ENCODE peak calls at places on chromosomes 16 and 17, in eight cellular contexts. V, I, Y, Q, L, W, E and U are unnamed samples.

GRCh38 chr16:86869288-86870022 is 291.1 kb downstream of the FOXL1 start:
- DNase-seq in E (no peak), Q (no peak), I (no peak), Y (no peak), L (no peak), W (no peak), V (no peak), U (no peak)

GRCh38 chr17:79844869-79845600 is 5.8 kb upstream of the CBX4 start:
- DNase-seq in Q (peak), E (peak), I (no peak), Y (peak), V (no peak), L (peak), W (no peak), U (peak)

GRCh38 chr16:50640391-50640790 is 40.7 kb downstream of the SNX20 start:
- DNase-seq in W (no peak), V (no peak), Y (no peak), L (no peak), Q (no peak), I (no peak), E (no peak), U (no peak)

GRCh38 chr17:57672205-57672632 is 72.9 kb downstream of the CCDC182 start:
- DNase-seq in E (no peak), V (peak), Y (no peak), I (peak), W (peak), L (no peak), Q (no peak), U (no peak)

GRCh38 chr16:56513972-56514371 is 5.9 kb downstream of the BBS2 start:
- DNase-seq in W (peak), E (no peak), I (peak), Y (peak), L (peak), Q (peak), V (peak), U (peak)

GRCh38 chr17:45942284-45942683 is 47.9 kb downstream of the MAPT start:
- DNase-seq in Q (peak), V (peak), L (no peak), W (no peak), Y (no peak), I (no peak), E (peak), U (no peak)

GRCh38 chr17:81518113-81518784 is 5.7 kb upstream of the ACTG1 start:
- DNase-seq in I (no peak), Q (no peak), E (no peak), Y (no peak), V (no peak), L (no peak), W (no peak), U (no peak)

GRCh38 chr17:44976198-44976597 is 8.1 kb upstream of the C1QL1 start:
- DNase-seq in Y (no peak), I (no peak), W (no peak), Q (no peak), L (no peak), V (no peak), E (no peak), U (no peak)

GRCh38 chr16:23207485-23207884 is 24.9 kb downstream of the SCNN1G start:
- DNase-seq in Y (no peak), L (no peak), Q (no peak), E (no peak), W (no peak), V (no peak), I (no peak), U (no peak)

GRCh38 chr16:84741351-84741791 is 41.6 kb downstream of the USP10 start:
- DNase-seq in W (no peak), V (peak), Y (no peak), Q (no peak), E (no peak), L (no peak), I (no peak), U (no peak)

GRCh38 chr17:42403150-42403549 is 14.9 kb upstream of the STAT3 start:
- DNase-seq in V (no peak), E (no peak), Y (no peak), W (no peak), L (peak), Q (peak), I (no peak), U (peak)

GRCh38 chr17:58289869-58290268 is 9.1 kb upstream of the MPO start:
- DNase-seq in I (no peak), W (no peak), V (no peak), L (no peak), Q (peak), Y (no peak), E (no peak), U (no peak)

GRCh38 chr17:28469376-28469775 is 4.1 kb upstream of the SLC13A2 start:
- DNase-seq in E (no peak), L (no peak), I (no peak), Q (no peak), Y (no peak), W (no peak), V (no peak), U (no peak)

GRCh38 chr17:75194879-75195278 is 10.6 kb upstream of the NUP85 start:
- DNase-seq in V (no peak), L (no peak), Y (no peak), W (no peak), E (no peak), Q (no peak), I (no peak), U (no peak)

GRCh38 chr16:80346160-80346632 is 194.6 kb upstream of the DYNLRB2 start:
- DNase-seq in Q (no peak), W (no peak), E (no peak), V (no peak), I (peak), Y (no peak), L (peak), U (no peak)

GRCh38 chr17:44767493-44767892 is 8.7 kb downstream of the ADAM11 start:
- DNase-seq in E (no peak), Y (no peak), L (no peak), Q (no peak), W (no peak), I (no peak), V (no peak), U (peak)

GRCh38 chr17:68906638-68907037 is 48.6 kb downstream of the ABCA8 start:
- DNase-seq in V (no peak), E (no peak), L (no peak), Q (no peak), W (peak), I (peak), Y (no peak), U (no peak)

GRCh38 chr16:55001931-55002330 is 71.3 kb downstream of the IRX5 start:
- DNase-seq in L (no peak), W (peak), E (no peak), I (no peak), V (peak), Q (no peak), Y (no peak), U (no peak)

GRCh38 chr17:11135819-11136218 is 105.2 kb upstream of the SHISA6 start:
- DNase-seq in Q (no peak), V (no peak), Y (no peak), W (no peak), I (no peak), L (no peak), E (no peak), U (no peak)

GRCh38 chr17:34067009-34067408 is 188.1 kb upstream of the CCL2 start:
- DNase-seq in I (no peak), W (no peak), L (no peak), Q (no peak), Y (no peak), E (no peak), V (no peak), U (no peak)

GRCh38 chr17:82985973-82986372 is 93.4 kb upstream of the METRNL start:
- DNase-seq in Q (peak), I (peak), W (peak), V (peak), E (no peak), Y (no peak), L (no peak), U (peak)

GRCh38 chr16:66856184-66856730 is 12.0 kb downstream of the CA7 start:
- DNase-seq in I (no peak), Q (no peak), L (no peak), Y (no peak), E (no peak), W (no peak), V (no peak), U (no peak)

GRCh38 chr17:35789044-35789443 is 6.4 kb downstream of the MMP28 start:
- DNase-seq in W (no peak), E (no peak), I (no peak), Q (no peak), Y (no peak), L (no peak), V (no peak), U (no peak)

GRCh38 chr17:4986403-4986802 is 1.1 kb downstream of the CAMTA2 start:
- DNase-seq in I (no peak), E (no peak), Y (no peak), V (peak), L (no peak), Q (no peak), W (no peak), U (no peak)

GRCh38 chr16:84378567-84378966 is 10.2 kb downstream of the ATP2C2 start:
- DNase-seq in W (no peak), V (no peak), Y (no peak), L (no peak), Q (no peak), I (no peak), E (no peak), U (no peak)

GRCh38 chr17:73192219-73192893 is 499 bp upstream of the COG1 start:
- DNase-seq in L (peak), Y (peak), V (peak), I (peak), E (peak), W (peak), Q (peak), U (peak)

GRCh38 chr17:73196500-73196899 is 3.6 kb downstream of the COG1 start:
- DNase-seq in I (no peak), E (peak), W (peak), L (no peak), Q (peak), V (no peak), Y (peak), U (no peak)

GRCh38 chr17:73194514-73195222 is 1.8 kb downstream of the COG1 start:
- DNase-seq in W (peak), Y (no peak), E (no peak), Q (no peak), V (peak), L (no peak), I (peak), U (no peak)

GRCh38 chr17:73191443-73192218 is 1.2 kb upstream of the COG1 start:
- DNase-seq in E (peak), W (peak), I (peak), V (peak), Y (peak), L (peak), Q (peak), U (peak)

GRCh38 chr17:73192894-73193701 is at the start of gene COG1:
- DNase-seq in L (peak), I (peak), Q (peak), W (peak), E (peak), V (peak), Y (peak), U (peak)
- TF ChIP-seq CTCF in L (no peak), I (no peak), Q (no peak), W (no peak), E (no peak), V (no peak), Y (no peak), U (no peak)

DNA sequence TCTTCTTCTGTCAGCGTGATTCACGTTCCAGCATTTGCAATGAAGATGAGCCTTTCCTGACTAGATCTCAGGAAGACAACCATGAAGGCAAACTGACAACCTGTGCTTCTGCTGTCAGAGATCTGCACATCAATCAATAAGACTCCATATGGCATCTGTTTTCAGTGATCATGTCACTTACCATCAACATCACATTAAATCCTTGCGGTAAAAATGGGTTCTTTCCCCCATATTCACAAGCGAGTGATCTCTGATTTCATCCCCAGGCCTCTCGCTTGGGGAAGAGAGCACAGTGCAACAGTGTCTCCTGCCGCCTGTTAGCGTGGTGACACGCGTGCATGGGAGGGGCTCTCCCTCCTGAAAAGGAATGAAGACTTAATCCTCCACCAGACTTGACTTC is 11.1 kb downstream of the NACA2 start:
- DNase-seq in W (no peak), Y (no peak), Q (no peak), I (no peak), L (no peak), V (no peak), E (no peak), U (no peak)
- TF ChIP-seq CTCF in W (no peak), Y (no peak), Q (no peak), I (no peak), L (no peak), V (no peak), E (no peak), U (no peak)

GRCh38 chr17:31571124-31571892 is 179.8 kb downstream of the RAB11FIP4 start:
- DNase-seq in L (no peak), Y (no peak), Q (peak), E (peak), I (peak), W (peak), V (peak), U (no peak)

GRCh38 chr17:31573047-31573446 is 181.6 kb downstream of the RAB11FIP4 start:
- DNase-seq in Y (no peak), V (no peak), I (no peak), Q (no peak), L (no peak), W (no peak), E (no peak), U (no peak)

GRCh38 chr17:31573861-31574260 is 182.4 kb downstream of the RAB11FIP4 start:
- DNase-seq in I (no peak), Y (no peak), L (no peak), Q (no peak), V (no peak), W (no peak), E (no peak), U (no peak)

GRCh38 chr17:31570231-31570630 is 178.8 kb downstream of the RAB11FIP4 start:
- DNase-seq in Y (no peak), W (no peak), L (no peak), E (no peak), I (no peak), V (no peak), Q (no peak), U (no peak)

GRCh38 chr17:31572341-31572740 is 180.9 kb downstream of the RAB11FIP4 start:
- DNase-seq in Y (no peak), I (no peak), L (no peak), Q (no peak), V (no peak), E (no peak), W (no peak), U (no peak)
- TF ChIP-seq CTCF in Y (no peak), I (no peak), L (no peak), Q (no peak), V (no peak), E (no peak), W (no peak), U (no peak)

GRCh38 chr16:69419956-69420355 is 4.5 kb upstream of the CYB5B start:
- DNase-seq in V (no peak), Q (no peak), W (no peak), Y (no peak), E (no peak), L (no peak), I (no peak), U (no peak)

GRCh38 chr16:69423189-69423588 is 1.2 kb upstream of the CYB5B start:
- DNase-seq in E (no peak), W (no peak), I (no peak), Q (no peak), V (no peak), Y (no peak), L (no peak), U (no peak)

GRCh38 chr16:69428652-69429051 is 4.2 kb downstream of the CYB5B start:
- DNase-seq in Y (no peak), Q (no peak), E (no peak), L (no peak), W (no peak), I (no peak), V (no peak), U (no peak)

GRCh38 chr16:69424935-69425784 is 741 bp downstream of the CYB5B start:
- DNase-seq in I (no peak), Y (no peak), L (peak), W (no peak), V (no peak), E (no peak), Q (no peak), U (no peak)

GRCh38 chr16:69424053-69424934 is at the start of gene CYB5B:
- DNase-seq in E (peak), I (peak), Y (peak), Q (peak), W (peak), L (peak), V (peak), U (peak)
- TF ChIP-seq CTCF in E (no peak), I (no peak), Y (no peak), Q (no peak), W (no peak), L (no peak), V (no peak), U (no peak)

DNA sequence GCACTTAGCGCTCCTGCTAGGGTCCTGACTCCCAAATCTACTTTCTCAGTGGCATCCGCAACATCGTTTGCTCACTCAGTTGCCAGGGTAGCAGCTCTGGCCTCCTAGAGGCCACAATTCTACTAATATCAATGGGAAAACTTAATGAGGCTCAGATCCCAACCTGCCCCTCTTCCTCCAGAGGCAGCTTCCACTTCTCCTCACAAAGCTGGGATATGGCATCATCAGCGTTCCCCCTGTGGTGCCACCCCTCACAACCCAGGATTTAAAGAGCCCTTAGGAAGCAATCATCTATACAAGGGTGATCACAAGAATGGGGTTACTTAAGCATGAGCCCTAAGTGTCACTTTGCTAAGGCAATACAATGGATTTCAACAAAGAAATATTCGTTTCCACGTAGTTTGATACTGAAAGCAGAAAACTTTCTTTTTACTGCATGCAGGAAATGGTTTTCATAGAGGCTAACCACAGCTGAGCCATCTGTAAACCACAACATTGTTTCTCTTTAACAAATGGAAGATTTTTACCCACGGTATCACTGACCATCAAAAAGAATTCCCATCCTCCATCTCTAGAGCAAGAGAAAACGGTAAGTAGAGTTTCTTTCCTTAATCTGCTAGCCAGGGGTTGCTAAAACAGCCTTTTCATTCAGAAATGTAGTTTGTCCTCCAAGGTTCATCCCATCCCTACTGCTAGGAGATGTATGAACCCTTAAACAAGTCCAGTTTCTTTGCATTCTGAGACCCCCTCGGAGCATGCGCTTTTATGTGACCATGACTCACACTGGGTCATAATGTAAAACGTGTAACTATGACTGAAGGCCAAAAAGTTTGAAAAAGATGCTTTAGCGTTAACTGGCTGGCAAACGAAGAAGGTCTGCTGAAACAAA is 68.3 kb upstream of the BCAR1 start:
- DNase-seq in Q (no peak), E (no peak), I (peak), L (peak), W (peak), Y (no peak), V (peak), U (peak)
- TF ChIP-seq CTCF in Q (no peak), E (no peak), I (peak), L (no peak), W (no peak), Y (no peak), V (peak), U (no peak)

DNA sequence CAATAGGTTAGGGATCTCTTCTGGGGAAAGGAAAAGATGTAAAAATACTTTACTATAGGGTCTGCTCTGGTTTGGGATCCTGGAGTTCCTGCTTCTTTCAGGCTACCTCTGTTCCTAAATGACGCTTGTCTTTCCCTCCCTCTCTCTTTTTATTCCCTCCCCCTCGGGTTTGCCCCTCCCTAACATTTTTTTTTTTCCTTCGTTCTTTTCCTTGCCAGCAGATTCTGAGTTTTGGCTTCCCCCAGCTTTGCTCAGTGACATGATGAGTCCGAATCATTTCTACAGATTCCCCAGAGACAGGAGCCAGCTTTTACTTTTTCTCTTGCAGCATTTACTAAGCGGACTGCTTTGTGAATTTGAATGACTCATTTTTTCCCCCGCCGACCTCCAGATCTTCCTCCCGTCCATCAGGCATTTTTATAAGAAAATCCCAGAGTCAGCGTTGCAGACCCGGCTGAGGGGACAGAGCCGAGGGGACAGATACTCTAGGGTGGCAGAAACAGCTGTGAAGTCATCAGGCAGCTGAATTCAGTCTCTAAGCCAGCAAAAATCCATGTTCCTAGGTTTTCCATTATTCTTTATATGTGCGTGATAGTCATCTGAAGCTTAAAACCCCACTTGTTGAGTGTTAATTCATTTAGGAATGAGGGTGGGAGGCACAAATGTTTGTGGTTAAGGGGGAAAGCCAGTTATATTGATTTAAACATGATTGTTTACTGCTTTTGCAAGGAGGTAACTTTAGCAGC is at the start of gene TMEM100:
- DNase-seq in I (peak), Q (no peak), Y (no peak), V (peak), E (no peak), L (no peak), W (peak), U (no peak)
- TF ChIP-seq CTCF in I (no peak), Q (no peak), Y (no peak), V (no peak), E (no peak), L (no peak), W (no peak), U (no peak)

GRCh38 chr17:21125862-21126261 is 902 bp upstream of the DHRS7B start:
- DNase-seq in Y (no peak), E (no peak), I (no peak), W (no peak), V (no peak), Q (no peak), L (no peak), U (no peak)

GRCh38 chr17:21124096-21124495 is 2.7 kb upstream of the DHRS7B start:
- DNase-seq in W (no peak), Y (no peak), V (no peak), L (no peak), I (no peak), Q (no peak), E (no peak), U (no peak)

GRCh38 chr17:21119247-21119944 is 7.4 kb upstream of the DHRS7B start:
- DNase-seq in V (peak), L (peak), I (peak), Y (peak), W (peak), Q (peak), E (peak), U (peak)

DNA sequence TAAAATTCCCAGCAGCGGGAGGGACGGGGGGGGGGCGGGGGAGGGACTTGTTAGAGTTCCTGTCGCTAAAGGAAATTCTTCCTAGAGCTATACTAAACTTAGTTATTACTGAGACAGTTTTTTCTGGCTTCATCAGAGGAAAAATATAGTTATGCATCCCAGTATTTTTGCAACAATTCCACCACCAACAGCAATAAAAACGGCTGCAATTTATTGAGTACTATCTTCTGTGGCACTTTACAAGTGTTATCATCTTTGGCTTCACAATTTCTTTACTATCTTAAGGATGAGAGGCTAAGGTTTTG is 6.9 kb upstream of the DHRS7B start:
- DNase-seq in Q (no peak), I (no peak), V (no peak), L (no peak), W (no peak), Y (no peak), E (no peak), U (no peak)
- TF ChIP-seq CTCF in Q (no peak), I (no peak), V (no peak), L (no peak), W (no peak), Y (no peak), E (no peak), U (no peak)